ENCODE peak calls at places on chromosome 5, in eight cellular contexts. One of them, this sample, is unnamed.

GRCh38 chr5:93092349-93093105 is 488.5 kb downstream of the NR2F1-AS1 start:
- DNase-seq in K562: no peak
- DNase-seq in heart right ventricle: no peak
- DNase-seq in breast epithelium: no peak
- DNase-seq in A549: no peak
- DNase-seq in prostate gland: no peak
- DNase-seq in uterus: no peak
- DNase-seq in fibroblast of pulmonary artery: peak; percentile 78
- DNase-seq in this sample: peak; percentile 35

GRCh38 chr5:136082390-136083193 is 50.1 kb upstream of the SMAD5 start:
- DNase-seq in K562: peak; percentile 79
- DNase-seq in heart right ventricle: no peak
- DNase-seq in breast epithelium: peak; percentile 49
- DNase-seq in A549: peak; percentile 76
- DNase-seq in prostate gland: peak; percentile 67
- DNase-seq in uterus: peak; percentile 69
- DNase-seq in fibroblast of pulmonary artery: peak; percentile 84
- DNase-seq in this sample: peak; percentile 39

GRCh38 chr5:135344351-135344750 is 54.7 kb downstream of the MACROH2A1 start:
- DNase-seq in K562: no peak
- DNase-seq in heart right ventricle: no peak
- DNase-seq in breast epithelium: no peak
- DNase-seq in A549: no peak
- DNase-seq in prostate gland: no peak
- DNase-seq in uterus: no peak
- DNase-seq in fibroblast of pulmonary artery: no peak
- DNase-seq in this sample: no peak

GRCh38 chr5:41636605-41637004 is 126.2 kb upstream of the PLCXD3 start:
- DNase-seq in K562: peak; percentile 23
- DNase-seq in heart right ventricle: no peak
- DNase-seq in breast epithelium: no peak
- DNase-seq in A549: peak; percentile 3
- DNase-seq in prostate gland: no peak
- DNase-seq in uterus: no peak
- DNase-seq in fibroblast of pulmonary artery: peak; percentile 43
- DNase-seq in this sample: no peak

GRCh38 chr5:14914603-14915277 is 43.2 kb upstream of the ANKH start:
- DNase-seq in K562: no peak
- DNase-seq in heart right ventricle: no peak
- DNase-seq in breast epithelium: no peak
- DNase-seq in A549: no peak
- DNase-seq in prostate gland: no peak
- DNase-seq in uterus: no peak
- DNase-seq in fibroblast of pulmonary artery: peak; percentile 43
- DNase-seq in this sample: no peak

GRCh38 chr5:59666709-59667108 is 226.8 kb downstream of the PDE4D start:
- DNase-seq in K562: no peak
- DNase-seq in heart right ventricle: no peak
- DNase-seq in breast epithelium: no peak
- DNase-seq in A549: no peak
- DNase-seq in prostate gland: no peak
- DNase-seq in uterus: no peak
- DNase-seq in fibroblast of pulmonary artery: no peak
- DNase-seq in this sample: no peak

GRCh38 chr5:157342822-157343402 is 77.0 kb downstream of the CYFIP2 start:
- DNase-seq in K562: peak; percentile 50
- DNase-seq in heart right ventricle: no peak
- DNase-seq in breast epithelium: no peak
- DNase-seq in A549: peak; percentile 71
- DNase-seq in prostate gland: no peak
- DNase-seq in uterus: no peak
- DNase-seq in fibroblast of pulmonary artery: peak; percentile 42
- DNase-seq in this sample: no peak

GRCh38 chr5:137705106-137705505 is 30.8 kb downstream of the KLHL3 start:
- DNase-seq in K562: no peak
- DNase-seq in heart right ventricle: no peak
- DNase-seq in breast epithelium: no peak
- DNase-seq in A549: no peak
- DNase-seq in prostate gland: no peak
- DNase-seq in uterus: no peak
- DNase-seq in fibroblast of pulmonary artery: no peak
- DNase-seq in this sample: no peak

GRCh38 chr5:53123702-53124101 is 14.1 kb upstream of the MOCS2 start:
- DNase-seq in K562: no peak
- DNase-seq in heart right ventricle: no peak
- DNase-seq in breast epithelium: no peak
- DNase-seq in A549: peak; percentile 10
- DNase-seq in prostate gland: no peak
- DNase-seq in uterus: no peak
- DNase-seq in fibroblast of pulmonary artery: peak; percentile 44
- DNase-seq in this sample: no peak

GRCh38 chr5:97019435-97020117 is 83.7 kb downstream of the LNPEP start:
- DNase-seq in K562: no peak
- DNase-seq in heart right ventricle: no peak
- DNase-seq in breast epithelium: no peak
- DNase-seq in A549: no peak
- DNase-seq in prostate gland: no peak
- DNase-seq in uterus: no peak
- DNase-seq in fibroblast of pulmonary artery: peak; percentile 10
- DNase-seq in this sample: peak; percentile 33

GRCh38 chr5:80686757-80687156 is 32.0 kb upstream of the DHFR start:
- DNase-seq in K562: no peak
- DNase-seq in heart right ventricle: no peak
- DNase-seq in breast epithelium: no peak
- DNase-seq in A549: no peak
- DNase-seq in prostate gland: no peak
- DNase-seq in uterus: no peak
- DNase-seq in fibroblast of pulmonary artery: peak; percentile 46
- DNase-seq in this sample: peak; percentile 12

GRCh38 chr5:69334793-69335268 is 2.2 kb upstream of the CCDC125 start:
- DNase-seq in K562: peak; percentile 89
- DNase-seq in heart right ventricle: peak; percentile 85
- DNase-seq in breast epithelium: peak; percentile 80
- DNase-seq in A549: peak; percentile 75
- DNase-seq in prostate gland: peak; percentile 85
- DNase-seq in uterus: peak; percentile 77
- DNase-seq in fibroblast of pulmonary artery: peak; percentile 84
- DNase-seq in this sample: peak; percentile 39

GRCh38 chr5:171464829-171465228 is 45.4 kb downstream of the FGF18 start:
- DNase-seq in K562: no peak
- DNase-seq in heart right ventricle: no peak
- DNase-seq in breast epithelium: no peak
- DNase-seq in A549: no peak
- DNase-seq in prostate gland: no peak
- DNase-seq in uterus: no peak
- DNase-seq in fibroblast of pulmonary artery: no peak
- DNase-seq in this sample: no peak

GRCh38 chr5:177440211-177440989 is 6.2 kb upstream of the PRR7 start:
- DNase-seq in K562: no peak
- DNase-seq in heart right ventricle: no peak
- DNase-seq in breast epithelium: no peak
- DNase-seq in A549: no peak
- DNase-seq in prostate gland: no peak
- DNase-seq in uterus: no peak
- DNase-seq in fibroblast of pulmonary artery: no peak
- DNase-seq in this sample: no peak

GRCh38 chr5:164000819-164001218 is 495.4 kb downstream of the MAT2B start:
- DNase-seq in K562: no peak
- DNase-seq in heart right ventricle: no peak
- DNase-seq in breast epithelium: no peak
- DNase-seq in A549: no peak
- DNase-seq in prostate gland: no peak
- DNase-seq in uterus: no peak
- DNase-seq in fibroblast of pulmonary artery: no peak
- DNase-seq in this sample: no peak

GRCh38 chr5:3351581-3352442 is 243.8 kb upstream of the IRX1 start:
- DNase-seq in K562: no peak
- DNase-seq in heart right ventricle: no peak
- DNase-seq in breast epithelium: peak; percentile 2
- DNase-seq in A549: no peak
- DNase-seq in prostate gland: no peak
- DNase-seq in uterus: no peak
- DNase-seq in fibroblast of pulmonary artery: no peak
- DNase-seq in this sample: no peak

GRCh38 chr5:140641716-140642115 is 2.5 kb downstream of the TMCO6 start:
- DNase-seq in K562: no peak
- DNase-seq in heart right ventricle: no peak
- DNase-seq in breast epithelium: no peak
- DNase-seq in A549: no peak
- DNase-seq in prostate gland: no peak
- DNase-seq in uterus: no peak
- DNase-seq in fibroblast of pulmonary artery: no peak
- DNase-seq in this sample: no peak

GRCh38 chr5:14483504-14484157 is 98.0 kb upstream of the OTULINL start:
- DNase-seq in K562: no peak
- DNase-seq in heart right ventricle: no peak
- DNase-seq in breast epithelium: no peak
- DNase-seq in A549: no peak
- DNase-seq in prostate gland: no peak
- DNase-seq in uterus: no peak
- DNase-seq in fibroblast of pulmonary artery: no peak
- DNase-seq in this sample: no peak

GRCh38 chr5:177091232-177091631 is 4.5 kb downstream of the FGFR4 start:
- DNase-seq in K562: no peak
- DNase-seq in heart right ventricle: no peak
- DNase-seq in breast epithelium: no peak
- DNase-seq in A549: no peak
- DNase-seq in prostate gland: no peak
- DNase-seq in uterus: no peak
- DNase-seq in fibroblast of pulmonary artery: no peak
- DNase-seq in this sample: no peak

GRCh38 chr5:108481355-108481931 is 99.5 kb upstream of the FBXL17 start:
- DNase-seq in K562: peak; percentile 53
- DNase-seq in heart right ventricle: no peak
- DNase-seq in breast epithelium: no peak
- DNase-seq in A549: no peak
- DNase-seq in prostate gland: no peak
- DNase-seq in uterus: no peak
- DNase-seq in fibroblast of pulmonary artery: peak; percentile 46
- DNase-seq in this sample: peak; percentile 1
- TF ChIP-seq CTCF in K562: peak; percentile 50
- TF ChIP-seq CTCF in heart right ventricle: no peak
- TF ChIP-seq CTCF in breast epithelium: no peak
- TF ChIP-seq CTCF in A549: peak; percentile 62
- TF ChIP-seq CTCF in prostate gland: no peak
- TF ChIP-seq CTCF in uterus: peak; percentile 12
- TF ChIP-seq CTCF in fibroblast of pulmonary artery: peak; percentile 44
- TF ChIP-seq CTCF in this sample: peak; percentile 38

GRCh38 chr5:131305906-131306305 is 42.1 kb downstream of the CDC42SE2 start:
- DNase-seq in K562: peak; percentile 12
- DNase-seq in heart right ventricle: no peak
- DNase-seq in breast epithelium: no peak
- DNase-seq in A549: no peak
- DNase-seq in prostate gland: no peak
- DNase-seq in uterus: no peak
- DNase-seq in fibroblast of pulmonary artery: peak; percentile 64
- DNase-seq in this sample: no peak

GRCh38 chr5:131305138-131305650 is 41.3 kb downstream of the CDC42SE2 start:
- DNase-seq in K562: peak; percentile 10
- DNase-seq in heart right ventricle: no peak
- DNase-seq in breast epithelium: no peak
- DNase-seq in A549: no peak
- DNase-seq in prostate gland: no peak
- DNase-seq in uterus: no peak
- DNase-seq in fibroblast of pulmonary artery: no peak
- DNase-seq in this sample: no peak

GRCh38 chr5:131304414-131304813 is 40.6 kb downstream of the CDC42SE2 start:
- DNase-seq in K562: no peak
- DNase-seq in heart right ventricle: no peak
- DNase-seq in breast epithelium: no peak
- DNase-seq in A549: no peak
- DNase-seq in prostate gland: no peak
- DNase-seq in uterus: no peak
- DNase-seq in fibroblast of pulmonary artery: no peak
- DNase-seq in this sample: no peak

GRCh38 chr5:131303537-131303936 is 39.7 kb downstream of the CDC42SE2 start:
- DNase-seq in K562: no peak
- DNase-seq in heart right ventricle: no peak
- DNase-seq in breast epithelium: no peak
- DNase-seq in A549: no peak
- DNase-seq in prostate gland: no peak
- DNase-seq in uterus: no peak
- DNase-seq in fibroblast of pulmonary artery: peak; percentile 77
- DNase-seq in this sample: peak; percentile 32

GRCh38 chr5:131302506-131302905 is 38.7 kb downstream of the CDC42SE2 start:
- DNase-seq in K562: no peak
- DNase-seq in heart right ventricle: no peak
- DNase-seq in breast epithelium: no peak
- DNase-seq in A549: no peak
- DNase-seq in prostate gland: no peak
- DNase-seq in uterus: no peak
- DNase-seq in fibroblast of pulmonary artery: no peak
- DNase-seq in this sample: no peak
- H3K4me3 ChIP-seq in K562: no peak overlapping the region
- H3K4me3 ChIP-seq in heart right ventricle: no peak overlapping the region
- H3K4me3 ChIP-seq in breast epithelium: no peak overlapping the region
- H3K4me3 ChIP-seq in A549: no peak overlapping the region
- H3K4me3 ChIP-seq in prostate gland: no peak overlapping the region
- H3K4me3 ChIP-seq in uterus: no peak overlapping the region
- H3K4me3 ChIP-seq in fibroblast of pulmonary artery: no peak overlapping the region
- H3K4me3 ChIP-seq in this sample: no peak overlapping the region

GRCh38 chr5:110785356-110785755 is 46.5 kb downstream of the SLC25A46 start:
- DNase-seq in K562: no peak
- DNase-seq in heart right ventricle: no peak
- DNase-seq in breast epithelium: no peak
- DNase-seq in A549: no peak
- DNase-seq in prostate gland: no peak
- DNase-seq in uterus: no peak
- DNase-seq in fibroblast of pulmonary artery: peak; percentile 62
- DNase-seq in this sample: no peak

GRCh38 chr5:110784901-110785300 is 46.1 kb downstream of the SLC25A46 start:
- DNase-seq in K562: no peak
- DNase-seq in heart right ventricle: no peak
- DNase-seq in breast epithelium: no peak
- DNase-seq in A549: no peak
- DNase-seq in prostate gland: no peak
- DNase-seq in uterus: no peak
- DNase-seq in fibroblast of pulmonary artery: no peak
- DNase-seq in this sample: no peak

GRCh38 chr5:110790673-110791072 is 51.9 kb downstream of the SLC25A46 start:
- DNase-seq in K562: no peak
- DNase-seq in heart right ventricle: no peak
- DNase-seq in breast epithelium: no peak
- DNase-seq in A549: no peak
- DNase-seq in prostate gland: no peak
- DNase-seq in uterus: no peak
- DNase-seq in fibroblast of pulmonary artery: peak; percentile 86
- DNase-seq in this sample: peak; percentile 73
- TF ChIP-seq CTCF in K562: no peak
- TF ChIP-seq CTCF in heart right ventricle: no peak
- TF ChIP-seq CTCF in breast epithelium: no peak
- TF ChIP-seq CTCF in A549: no peak
- TF ChIP-seq CTCF in prostate gland: no peak
- TF ChIP-seq CTCF in uterus: no peak
- TF ChIP-seq CTCF in fibroblast of pulmonary artery: peak; percentile 59
- TF ChIP-seq CTCF in this sample: peak; percentile 57

DNA sequence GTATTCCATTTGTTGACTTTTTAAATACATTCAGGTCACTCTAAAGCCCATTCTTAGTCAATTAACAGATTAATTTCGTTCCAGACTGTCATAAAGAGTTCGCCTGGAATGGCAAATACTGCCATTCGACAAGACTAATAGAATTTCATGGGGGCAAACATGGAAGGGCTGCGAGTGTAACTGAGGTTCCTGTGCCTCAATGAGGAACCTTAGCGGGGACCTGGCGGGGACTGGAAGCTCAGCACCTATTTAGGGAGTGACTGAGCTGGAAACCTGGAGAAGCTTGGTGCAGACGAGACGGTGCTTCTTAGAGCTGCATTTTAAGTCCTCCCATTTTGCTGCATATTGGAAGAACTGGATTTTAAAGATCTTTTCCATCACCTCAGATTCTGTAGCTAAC is 3.4 kb downstream of the VCAN start:
- DNase-seq in K562: no peak
- DNase-seq in heart right ventricle: no peak
- DNase-seq in breast epithelium: no peak
- DNase-seq in A549: no peak
- DNase-seq in prostate gland: no peak
- DNase-seq in uterus: no peak
- DNase-seq in fibroblast of pulmonary artery: no peak
- DNase-seq in this sample: no peak
- H3K4me3 ChIP-seq in K562: no peak overlapping the region
- H3K4me3 ChIP-seq in heart right ventricle: peak overlapping the region; percentile 59
- H3K4me3 ChIP-seq in breast epithelium: peak overlapping the region; percentile 65
- H3K4me3 ChIP-seq in A549: peak overlapping the region; percentile 56
- H3K4me3 ChIP-seq in prostate gland: peak overlapping the region; percentile 28
- H3K4me3 ChIP-seq in uterus: peak overlapping the region; percentile 35
- H3K4me3 ChIP-seq in fibroblast of pulmonary artery: peak overlapping the region; percentile 85
- H3K4me3 ChIP-seq in this sample: peak overlapping the region; percentile 80

This sample was measured in astrocyte of the cerebellum.